ENCODE peak calls at places on chromosome 16, in six cellular contexts. R is H1, N is GM12878, Y is K562, I is HepG2, M is SK-N-SH. F is an unnamed sample.

GRCh38 chr16:81866820-81867440 is 87.8 kb downstream of the PLCG2 start:
- DNase-seq in R (no peak), N (no peak), Y (no peak), I (no peak), M (no peak), F (no peak)

GRCh38 chr16:80972611-80973010 is 34.1 kb downstream of the CMC2 start:
- DNase-seq in R (no peak), N (no peak), Y (no peak), I (no peak), M (no peak), F (no peak)

GRCh38 chr16:72286936-72287620 is 115.1 kb upstream of the PMFBP1 start:
- DNase-seq in R (no peak), N (no peak), Y (no peak), I (no peak), M (no peak), F (no peak)

GRCh38 chr16:50781043-50781442 is 39.2 kb downstream of the CYLD start:
- DNase-seq in R (no peak), N (no peak), Y (no peak), I (no peak), M (no peak), F (no peak)

GRCh38 chr16:53518550-53519416 is 15.8 kb upstream of the AKTIP start:
- DNase-seq in R (no peak), N (peak; percentile 97), Y (no peak), I (no peak), M (no peak), F (no peak)

GRCh38 chr16:11914759-11915643 is 755 bp downstream of the GSPT1 start:
- DNase-seq in R (peak; percentile 54), N (no peak), Y (peak; percentile 77), I (no peak), M (peak; percentile 74), F (no peak)

GRCh38 chr16:19524356-19524865 is 669 bp downstream of the CCP110 start:
- DNase-seq in R (no peak), N (no peak), Y (no peak), I (no peak), M (peak; percentile 19), F (no peak)

GRCh38 chr16:6146874-6147425 is 1049.4 kb upstream of the EEF2KMT start:
- DNase-seq in R (peak; percentile 75), N (no peak), Y (no peak), I (no peak), M (no peak), F (no peak)

GRCh38 chr16:50425044-50425443 is 56.3 kb upstream of the BRD7 start:
- DNase-seq in R (no peak), N (no peak), Y (no peak), I (no peak), M (no peak), F (no peak)

GRCh38 chr16:22092143-22092933 is at the start of gene VWA3A:
- DNase-seq in R (peak; percentile 64), N (no peak), Y (no peak), I (no peak), M (no peak), F (no peak)

GRCh38 chr16:1093284-1094123 is 2.5 kb downstream of the C1QTNF8 start:
- DNase-seq in R (peak; percentile 76), N (no peak), Y (peak; percentile 76), I (peak; percentile 43), M (peak; percentile 80), F (peak; percentile 69)

GRCh38 chr16:30953111-30953510 is 4.2 kb downstream of the ORAI3 start:
- DNase-seq in R (no peak), N (no peak), Y (no peak), I (no peak), M (no peak), F (no peak)

GRCh38 chr16:9256196-9256595 is 164.8 kb downstream of the HAPSTR1 start:
- DNase-seq in R (peak; percentile 95), N (no peak), Y (peak; percentile 72), I (peak; percentile 66), M (peak; percentile 34), F (peak; percentile 36)

GRCh38 chr16:2985893-2986355 is 5.7 kb upstream of the PKMYT1 start:
- DNase-seq in R (no peak), N (no peak), Y (no peak), I (no peak), M (no peak), F (no peak)

GRCh38 chr16:10749680-10750035 is 6.0 kb downstream of the NUBP1 start:
- DNase-seq in R (no peak), N (no peak), Y (no peak), I (no peak), M (no peak), F (no peak)

GRCh38 chr16:53770641-53771040 is 66.7 kb downstream of the FTO start:
- DNase-seq in R (no peak), N (no peak), Y (no peak), I (no peak), M (no peak), F (no peak)

GRCh38 chr16:85878875-85879274 is 20.1 kb upstream of the IRF8 start:
- DNase-seq in R (no peak), N (no peak), Y (no peak), I (no peak), M (no peak), F (no peak)

DNA sequence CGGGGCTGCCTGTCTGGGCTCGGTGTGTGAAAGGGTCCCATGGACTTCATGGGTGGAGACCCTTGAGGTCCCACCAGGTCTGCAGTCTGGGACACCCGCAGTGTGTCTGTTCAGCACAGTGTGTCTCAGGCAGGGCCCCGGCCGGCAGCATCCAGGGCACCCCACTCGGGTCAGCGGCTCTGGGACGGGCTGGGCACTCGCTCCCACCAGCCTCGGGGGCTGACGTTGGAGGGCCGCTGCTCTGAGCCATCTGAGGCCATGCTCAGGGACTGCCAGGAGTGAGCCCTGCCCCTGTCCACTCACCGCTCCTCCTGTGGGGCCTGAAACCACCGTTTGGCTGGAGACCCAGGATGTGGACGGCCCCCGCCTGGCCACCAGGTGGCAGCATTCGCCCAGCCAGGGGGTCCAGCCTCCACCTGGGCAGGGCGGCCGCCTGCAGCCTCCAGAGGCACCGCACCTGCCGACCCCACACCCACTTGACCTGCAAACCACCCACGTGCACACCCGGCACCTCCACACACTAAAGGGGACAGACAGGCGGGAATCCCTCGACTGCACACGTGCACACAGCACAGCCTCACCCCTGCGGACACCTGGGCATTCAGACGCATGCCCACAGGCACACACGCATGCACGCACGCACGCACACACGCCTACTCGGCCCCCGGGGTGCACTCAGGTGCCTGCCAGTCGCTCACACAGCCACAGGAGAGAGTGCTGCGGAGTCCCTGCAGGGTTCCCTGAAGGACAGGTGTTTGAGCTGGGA is 10.1 kb upstream of the ZFPM1 start:
- DNase-seq in R (peak; percentile 93), N (no peak), Y (peak; percentile 91), I (peak; percentile 77), M (peak; percentile 98), F (peak; percentile 64)
- TF ChIP-seq YY1 in R (peak; percentile 13), N (peak; percentile 74), Y (peak; percentile 46), I (peak; percentile 62), M (no peak), F (peak; percentile 13)

GRCh38 chr16:54923055-54923473 is 7.6 kb upstream of the IRX5 start:
- DNase-seq in R (no peak), N (no peak), Y (no peak), I (no peak), M (no peak), F (no peak)

GRCh38 chr16:54921229-54921824 is 9.3 kb upstream of the IRX5 start:
- DNase-seq in R (no peak), N (no peak), Y (no peak), I (no peak), M (no peak), F (no peak)

GRCh38 chr16:54927125-54928015 is 3.3 kb upstream of the IRX5 start:
- DNase-seq in R (no peak), N (no peak), Y (no peak), I (no peak), M (no peak), F (no peak)

GRCh38 chr16:54926166-54926838 is 4.4 kb upstream of the IRX5 start:
- DNase-seq in R (no peak), N (no peak), Y (no peak), I (no peak), M (no peak), F (no peak)

DNA sequence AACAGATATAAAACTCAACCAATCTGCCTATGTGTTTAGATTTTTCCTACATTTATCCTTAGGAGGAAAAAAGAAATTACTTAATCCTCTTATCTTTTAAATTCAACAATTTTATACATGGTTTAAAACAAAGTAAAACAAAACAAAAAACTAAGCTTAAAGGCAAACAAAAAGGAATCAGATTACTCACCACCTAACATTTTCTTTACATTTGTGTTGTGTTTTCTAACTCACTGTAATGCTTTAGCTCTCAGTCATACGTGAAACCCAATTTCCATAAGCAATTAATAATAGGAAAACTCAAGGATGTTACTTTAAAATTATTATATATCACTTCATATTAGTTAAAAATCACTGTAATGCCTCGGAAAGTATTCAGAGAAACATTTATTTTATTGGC is 6.7 kb upstream of the IRX5 start:
- DNase-seq in R (no peak), N (no peak), Y (no peak), I (no peak), M (no peak), F (no peak)
- TF ChIP-seq JUND in R (no peak), N (no peak), Y (no peak), I (no peak), M (no peak), F (no peak)

DNA sequence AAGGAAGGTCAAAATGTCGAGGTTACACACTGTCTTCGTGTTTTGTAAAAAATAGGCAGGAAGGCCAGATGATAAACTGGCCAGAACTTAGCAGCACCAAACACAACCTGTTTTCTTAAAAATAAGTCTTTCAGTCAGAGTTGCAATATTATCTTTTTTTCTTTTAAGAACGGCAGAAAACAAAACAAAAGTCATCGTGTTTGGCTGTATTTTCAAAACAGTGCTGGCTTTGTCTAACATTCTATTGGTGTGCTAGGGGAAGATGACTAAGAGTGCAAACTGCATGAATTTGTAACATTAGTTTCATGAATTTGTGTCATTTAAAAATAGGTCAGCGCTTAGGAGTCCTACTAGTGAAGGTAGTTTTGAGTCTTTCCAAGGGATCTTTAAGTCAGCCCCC is 5.3 kb downstream of the MAF start:
- DNase-seq in R (no peak), N (no peak), Y (no peak), I (no peak), M (no peak), F (no peak)
- TF ChIP-seq YY1 in R (no peak), N (no peak), Y (no peak), I (no peak), M (no peak), F (no peak)

GRCh38 chr16:67238278-67238575 is 9.1 kb downstream of the FHOD1 start:
- DNase-seq in R (no peak), N (no peak), Y (no peak), I (no peak), M (no peak), F (no peak)

GRCh38 chr16:67242138-67242730 is 5.0 kb downstream of the FHOD1 start:
- DNase-seq in R (no peak), N (no peak), Y (no peak), I (no peak), M (no peak), F (no peak)

GRCh38 chr16:67241008-67241900 is 6.0 kb downstream of the FHOD1 start:
- DNase-seq in R (no peak), N (no peak), Y (peak; percentile 70), I (peak; percentile 32), M (no peak), F (no peak)

GRCh38 chr16:67238806-67239470 is 8.3 kb downstream of the FHOD1 start:
- DNase-seq in R (no peak), N (no peak), Y (no peak), I (no peak), M (no peak), F (no peak)

DNA sequence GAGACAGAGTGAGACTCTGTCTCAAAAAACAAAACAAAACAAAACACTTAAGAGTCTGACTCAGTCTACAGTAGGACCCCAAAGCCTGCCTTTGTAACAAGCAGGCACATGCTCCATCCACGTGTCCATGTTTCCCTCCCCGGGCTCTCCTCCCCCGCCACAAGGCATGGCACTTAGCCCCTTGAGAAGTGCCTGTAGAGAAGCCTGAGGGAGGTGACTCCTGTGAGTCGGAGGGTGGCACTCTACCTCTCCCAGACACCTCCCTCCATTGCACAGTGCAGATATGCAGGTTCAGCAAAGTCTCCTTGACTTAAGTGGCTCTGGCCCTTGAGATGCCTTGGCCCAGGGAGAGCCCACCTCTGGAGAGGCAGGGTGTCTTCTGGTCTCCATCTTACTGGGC is 6.8 kb downstream of the FHOD1 start:
- DNase-seq in R (no peak), N (no peak), Y (no peak), I (no peak), M (no peak), F (no peak)
- TF ChIP-seq JUND in R (no peak), N (no peak), Y (no peak), I (no peak), M (no peak), F (no peak)